ENCODE peak calls at places on chromosomes 13 and 19, in eight cellular contexts. One of them, this sample, is unnamed.
A peak's percentile ranks its signal among the peaks of the same experiment; 100 is the strongest.

GRCh38 chr19:39845172-39845571 is 1.0 kb downstream of the FBL start:
- DNase-seq in breast epithelium: no peak
- DNase-seq in CD8-positive, alpha-beta T cell: no peak
- DNase-seq in osteoblast: no peak
- DNase-seq in transverse colon: no peak
- DNase-seq in nephron progenitor cell: no peak
- DNase-seq in kidney: no peak
- DNase-seq in astrocyte of the cerebellum: no peak
- DNase-seq in this sample: no peak

GRCh38 chr13:71864981-71865857 is 1.8 kb downstream of the DACH1 start:
- DNase-seq in osteoblast: peak; percentile 69
- DNase-seq in breast epithelium: peak; percentile 51
- DNase-seq in CD8-positive, alpha-beta T cell: no peak
- DNase-seq in transverse colon: peak; percentile 21
- DNase-seq in nephron progenitor cell: peak; percentile 66
- DNase-seq in kidney: peak; percentile 83
- DNase-seq in astrocyte of the cerebellum: no peak
- DNase-seq in this sample: peak; percentile 0

GRCh38 chr13:25902946-25903345 is 148.9 kb downstream of the SHISA2 start:
- DNase-seq in breast epithelium: no peak
- DNase-seq in kidney: no peak
- DNase-seq in astrocyte of the cerebellum: no peak
- DNase-seq in transverse colon: no peak
- DNase-seq in CD8-positive, alpha-beta T cell: no peak
- DNase-seq in nephron progenitor cell: no peak
- DNase-seq in osteoblast: no peak
- DNase-seq in this sample: no peak

GRCh38 chr19:52638601-52639000 is 446 bp upstream of the ZNF83 start:
- DNase-seq in osteoblast: peak; percentile 69
- DNase-seq in CD8-positive, alpha-beta T cell: no peak
- DNase-seq in transverse colon: peak; percentile 16
- DNase-seq in nephron progenitor cell: peak; percentile 22
- DNase-seq in kidney: peak; percentile 82
- DNase-seq in astrocyte of the cerebellum: no peak
- DNase-seq in breast epithelium: no peak
- DNase-seq in this sample: no peak

GRCh38 chr13:39148513-39148961 is 110.3 kb downstream of the NHLRC3 start:
- DNase-seq in nephron progenitor cell: no peak
- DNase-seq in osteoblast: no peak
- DNase-seq in breast epithelium: no peak
- DNase-seq in transverse colon: no peak
- DNase-seq in CD8-positive, alpha-beta T cell: no peak
- DNase-seq in astrocyte of the cerebellum: peak; percentile 94
- DNase-seq in kidney: no peak
- DNase-seq in this sample: no peak

GRCh38 chr19:31350693-31351211 is 1.5 kb upstream of the TSHZ3 start:
- DNase-seq in CD8-positive, alpha-beta T cell: no peak
- DNase-seq in kidney: peak; percentile 84
- DNase-seq in breast epithelium: no peak
- DNase-seq in nephron progenitor cell: peak; percentile 76
- DNase-seq in transverse colon: peak; percentile 41
- DNase-seq in astrocyte of the cerebellum: no peak
- DNase-seq in osteoblast: peak; percentile 98
- DNase-seq in this sample: no peak

GRCh38 chr13:23505007-23505406 is 65.2 kb upstream of the TNFRSF19 start:
- DNase-seq in kidney: no peak
- DNase-seq in astrocyte of the cerebellum: no peak
- DNase-seq in osteoblast: peak; percentile 57
- DNase-seq in CD8-positive, alpha-beta T cell: no peak
- DNase-seq in breast epithelium: no peak
- DNase-seq in transverse colon: no peak
- DNase-seq in nephron progenitor cell: peak; percentile 6
- DNase-seq in this sample: no peak

GRCh38 chr19:42352216-42352892 is 26.9 kb downstream of the MEGF8 start:
- DNase-seq in kidney: no peak
- DNase-seq in osteoblast: peak; percentile 45
- DNase-seq in astrocyte of the cerebellum: no peak
- DNase-seq in transverse colon: no peak
- DNase-seq in nephron progenitor cell: no peak
- DNase-seq in CD8-positive, alpha-beta T cell: no peak
- DNase-seq in breast epithelium: no peak
- DNase-seq in this sample: no peak

GRCh38 chr13:92676246-92676645 is 550.4 kb upstream of the GPC6 start:
- DNase-seq in kidney: no peak
- DNase-seq in astrocyte of the cerebellum: no peak
- DNase-seq in nephron progenitor cell: no peak
- DNase-seq in breast epithelium: no peak
- DNase-seq in CD8-positive, alpha-beta T cell: no peak
- DNase-seq in osteoblast: no peak
- DNase-seq in transverse colon: no peak
- DNase-seq in this sample: no peak

GRCh38 chr13:45825124-45825650 is 26.4 kb downstream of the SIAH3 start:
- DNase-seq in nephron progenitor cell: no peak
- DNase-seq in CD8-positive, alpha-beta T cell: no peak
- DNase-seq in astrocyte of the cerebellum: no peak
- DNase-seq in transverse colon: no peak
- DNase-seq in breast epithelium: no peak
- DNase-seq in osteoblast: no peak
- DNase-seq in kidney: no peak
- DNase-seq in this sample: no peak

GRCh38 chr13:111629457-111629856 is 309.0 kb downstream of the TEX29 start:
- DNase-seq in osteoblast: no peak
- DNase-seq in breast epithelium: no peak
- DNase-seq in transverse colon: no peak
- DNase-seq in nephron progenitor cell: no peak
- DNase-seq in astrocyte of the cerebellum: no peak
- DNase-seq in kidney: no peak
- DNase-seq in CD8-positive, alpha-beta T cell: no peak
- DNase-seq in this sample: no peak

GRCh38 chr13:99432637-99433542 is 68.4 kb upstream of the TM9SF2 start:
- DNase-seq in kidney: peak; percentile 86
- DNase-seq in nephron progenitor cell: peak; percentile 51
- DNase-seq in transverse colon: peak; percentile 62
- DNase-seq in CD8-positive, alpha-beta T cell: peak; percentile 63
- DNase-seq in osteoblast: peak; percentile 92
- DNase-seq in breast epithelium: no peak
- DNase-seq in astrocyte of the cerebellum: no peak
- DNase-seq in this sample: no peak

GRCh38 chr19:51144482-51145045 is 2.5 kb downstream of the SIGLEC7 start:
- DNase-seq in astrocyte of the cerebellum: no peak
- DNase-seq in breast epithelium: no peak
- DNase-seq in CD8-positive, alpha-beta T cell: no peak
- DNase-seq in transverse colon: no peak
- DNase-seq in nephron progenitor cell: no peak
- DNase-seq in kidney: no peak
- DNase-seq in osteoblast: no peak
- DNase-seq in this sample: no peak

GRCh38 chr13:46124967-46125933 is 20.4 kb upstream of the CPB2 start:
- DNase-seq in CD8-positive, alpha-beta T cell: no peak
- DNase-seq in osteoblast: no peak
- DNase-seq in astrocyte of the cerebellum: no peak
- DNase-seq in kidney: no peak
- DNase-seq in breast epithelium: no peak
- DNase-seq in transverse colon: no peak
- DNase-seq in nephron progenitor cell: no peak
- DNase-seq in this sample: no peak

GRCh38 chr19:36139120-36139472 is 770 bp upstream of the CAPNS1 start:
- DNase-seq in breast epithelium: no peak
- DNase-seq in kidney: no peak
- DNase-seq in CD8-positive, alpha-beta T cell: no peak
- DNase-seq in osteoblast: no peak
- DNase-seq in transverse colon: no peak
- DNase-seq in astrocyte of the cerebellum: no peak
- DNase-seq in nephron progenitor cell: no peak
- DNase-seq in this sample: no peak

GRCh38 chr19:36142046-36142445 is 2.2 kb downstream of the CAPNS1 start:
- DNase-seq in transverse colon: no peak
- DNase-seq in astrocyte of the cerebellum: no peak
- DNase-seq in CD8-positive, alpha-beta T cell: no peak
- DNase-seq in nephron progenitor cell: no peak
- DNase-seq in osteoblast: no peak
- DNase-seq in breast epithelium: no peak
- DNase-seq in kidney: no peak
- DNase-seq in this sample: no peak

GRCh38 chr19:36141039-36141914 is 1.4 kb downstream of the CAPNS1 start:
- DNase-seq in kidney: peak; percentile 95
- DNase-seq in astrocyte of the cerebellum: peak; percentile 64
- DNase-seq in transverse colon: peak; percentile 93
- DNase-seq in breast epithelium: peak; percentile 89
- DNase-seq in CD8-positive, alpha-beta T cell: peak; percentile 85
- DNase-seq in osteoblast: peak; percentile 99
- DNase-seq in nephron progenitor cell: peak; percentile 88
- DNase-seq in this sample: peak; percentile 95

GRCh38 chr19:36140289-36141038 is 598 bp downstream of the CAPNS1 start:
- DNase-seq in astrocyte of the cerebellum: no peak
- DNase-seq in CD8-positive, alpha-beta T cell: peak; percentile 6
- DNase-seq in kidney: peak; percentile 86
- DNase-seq in osteoblast: peak; percentile 96
- DNase-seq in transverse colon: peak; percentile 53
- DNase-seq in breast epithelium: no peak
- DNase-seq in nephron progenitor cell: peak; percentile 37
- DNase-seq in this sample: peak; percentile 63

GRCh38 chr19:36139473-36140288 is at the start of gene CAPNS1:
- DNase-seq in osteoblast: peak; percentile 100
- DNase-seq in astrocyte of the cerebellum: peak; percentile 92
- DNase-seq in transverse colon: peak; percentile 98
- DNase-seq in nephron progenitor cell: peak; percentile 98
- DNase-seq in CD8-positive, alpha-beta T cell: peak; percentile 87
- DNase-seq in kidney: peak; percentile 99
- DNase-seq in breast epithelium: peak; percentile 96
- DNase-seq in this sample: peak; percentile 99
- TF ChIP-seq CTCF in osteoblast: no peak
- TF ChIP-seq CTCF in astrocyte of the cerebellum: no peak
- TF ChIP-seq CTCF in transverse colon: no peak
- TF ChIP-seq CTCF in nephron progenitor cell: no peak
- TF ChIP-seq CTCF in CD8-positive, alpha-beta T cell: peak; percentile 26
- TF ChIP-seq CTCF in kidney: peak; percentile 10
- TF ChIP-seq CTCF in breast epithelium: no peak
- TF ChIP-seq CTCF in this sample: peak; percentile 20

GRCh38 chr19:1105873-1106840 is 2.4 kb downstream of the GPX4 start:
- DNase-seq in kidney: no peak
- DNase-seq in nephron progenitor cell: no peak
- DNase-seq in breast epithelium: no peak
- DNase-seq in CD8-positive, alpha-beta T cell: no peak
- DNase-seq in osteoblast: no peak
- DNase-seq in astrocyte of the cerebellum: no peak
- DNase-seq in transverse colon: no peak
- DNase-seq in this sample: no peak

GRCh38 chr19:1108291-1109031 is 4.7 kb downstream of the GPX4 start:
- DNase-seq in CD8-positive, alpha-beta T cell: no peak
- DNase-seq in nephron progenitor cell: no peak
- DNase-seq in astrocyte of the cerebellum: no peak
- DNase-seq in kidney: no peak
- DNase-seq in transverse colon: no peak
- DNase-seq in osteoblast: no peak
- DNase-seq in breast epithelium: no peak
- DNase-seq in this sample: no peak

GRCh38 chr19:1105217-1105872 is 1.6 kb downstream of the GPX4 start:
- DNase-seq in astrocyte of the cerebellum: no peak
- DNase-seq in breast epithelium: no peak
- DNase-seq in nephron progenitor cell: no peak
- DNase-seq in transverse colon: no peak
- DNase-seq in osteoblast: no peak
- DNase-seq in CD8-positive, alpha-beta T cell: no peak
- DNase-seq in kidney: no peak
- DNase-seq in this sample: no peak

GRCh38 chr19:1107655-1108261 is 4.0 kb downstream of the GPX4 start:
- DNase-seq in osteoblast: no peak
- DNase-seq in astrocyte of the cerebellum: no peak
- DNase-seq in kidney: no peak
- DNase-seq in nephron progenitor cell: no peak
- DNase-seq in CD8-positive, alpha-beta T cell: no peak
- DNase-seq in transverse colon: no peak
- DNase-seq in breast epithelium: no peak
- DNase-seq in this sample: no peak

GRCh38 chr19:1106841-1107654 is 3.3 kb downstream of the GPX4 start:
- DNase-seq in nephron progenitor cell: no peak
- DNase-seq in breast epithelium: no peak
- DNase-seq in astrocyte of the cerebellum: no peak
- DNase-seq in transverse colon: peak; percentile 32
- DNase-seq in kidney: no peak
- DNase-seq in osteoblast: no peak
- DNase-seq in CD8-positive, alpha-beta T cell: no peak
- DNase-seq in this sample: peak; percentile 54
- TF ChIP-seq CTCF in nephron progenitor cell: no peak
- TF ChIP-seq CTCF in breast epithelium: no peak
- TF ChIP-seq CTCF in astrocyte of the cerebellum: no peak
- TF ChIP-seq CTCF in transverse colon: no peak
- TF ChIP-seq CTCF in kidney: peak; percentile 1
- TF ChIP-seq CTCF in osteoblast: peak; percentile 22
- TF ChIP-seq CTCF in CD8-positive, alpha-beta T cell: no peak
- TF ChIP-seq CTCF in this sample: no peak

GRCh38 chr19:5053661-5054060 is 84.7 kb downstream of the KDM4B start:
- DNase-seq in nephron progenitor cell: no peak
- DNase-seq in CD8-positive, alpha-beta T cell: no peak
- DNase-seq in astrocyte of the cerebellum: no peak
- DNase-seq in osteoblast: no peak
- DNase-seq in kidney: no peak
- DNase-seq in breast epithelium: no peak
- DNase-seq in transverse colon: no peak
- DNase-seq in this sample: no peak
- TF ChIP-seq CTCF in nephron progenitor cell: no peak
- TF ChIP-seq CTCF in CD8-positive, alpha-beta T cell: no peak
- TF ChIP-seq CTCF in astrocyte of the cerebellum: no peak
- TF ChIP-seq CTCF in osteoblast: no peak
- TF ChIP-seq CTCF in kidney: no peak
- TF ChIP-seq CTCF in breast epithelium: no peak
- TF ChIP-seq CTCF in transverse colon: no peak
- TF ChIP-seq CTCF in this sample: no peak

GRCh38 chr19:18590273-18591272 is 2.0 kb downstream of the REX1BD start:
- DNase-seq in kidney: peak; percentile 82
- DNase-seq in astrocyte of the cerebellum: peak; percentile 74
- DNase-seq in CD8-positive, alpha-beta T cell: no peak
- DNase-seq in nephron progenitor cell: peak; percentile 92
- DNase-seq in breast epithelium: no peak
- DNase-seq in osteoblast: peak; percentile 86
- DNase-seq in transverse colon: peak; percentile 49
- DNase-seq in this sample: no peak
- TF ChIP-seq CTCF in kidney: no peak
- TF ChIP-seq CTCF in astrocyte of the cerebellum: peak; percentile 63
- TF ChIP-seq CTCF in CD8-positive, alpha-beta T cell: no peak
- TF ChIP-seq CTCF in nephron progenitor cell: peak; percentile 62
- TF ChIP-seq CTCF in breast epithelium: peak; percentile 24
- TF ChIP-seq CTCF in osteoblast: peak; percentile 32
- TF ChIP-seq CTCF in transverse colon: peak; percentile 18
- TF ChIP-seq CTCF in this sample: no peak

This sample was measured in Calu3.